ENCODE peak calls at places on chromosomes 3 and 15, in four cellular contexts. One of them, this sample, is unnamed. For H3K9me3, the result is how much of the 10 kb centered on the place peaks cover.

GRCh38 chr15:57606048-57606447 is 14.3 kb downstream of the MYZAP start:
- DNase-seq in H1: no peak
- DNase-seq in GM12878: no peak
- DNase-seq in HepG2: no peak
- DNase-seq in this sample: no peak

GRCh38 chr3:23836536-23837230 is 30.9 kb downstream of the UBE2E1 start:
- DNase-seq in H1: no peak
- DNase-seq in GM12878: no peak
- DNase-seq in HepG2: no peak
- DNase-seq in this sample: no peak

GRCh38 chr3:56157693-56158092 is 310.6 kb downstream of the ERC2 start:
- DNase-seq in H1: no peak
- DNase-seq in GM12878: peak
- DNase-seq in HepG2: no peak
- DNase-seq in this sample: no peak

GRCh38 chr15:53611145-53611920 is 148.1 kb downstream of the WDR72 start:
- DNase-seq in H1: no peak
- DNase-seq in GM12878: no peak
- DNase-seq in HepG2: peak
- DNase-seq in this sample: no peak

GRCh38 chr15:56640549-56640948 is 92.8 kb downstream of the ZNF280D start:
- DNase-seq in H1: no peak
- DNase-seq in GM12878: no peak
- DNase-seq in HepG2: no peak
- DNase-seq in this sample: no peak

GRCh38 chr15:63288778-63289378 is 11.5 kb downstream of the APH1B start:
- DNase-seq in H1: no peak
- DNase-seq in GM12878: no peak
- DNase-seq in HepG2: peak
- DNase-seq in this sample: no peak

GRCh38 chr15:77040673-77041072 is 30.2 kb downstream of the TSPAN3 start:
- DNase-seq in H1: no peak
- DNase-seq in GM12878: no peak
- DNase-seq in HepG2: no peak
- DNase-seq in this sample: no peak

GRCh38 chr15:50624616-50625168 is 61.9 kb downstream of the TRPM7 start:
- DNase-seq in H1: no peak
- DNase-seq in GM12878: no peak
- DNase-seq in HepG2: no peak
- DNase-seq in this sample: no peak

GRCh38 chr15:78225783-78226541 is 8.4 kb downstream of the ACSBG1 start:
- DNase-seq in H1: no peak
- DNase-seq in GM12878: peak
- DNase-seq in HepG2: no peak
- DNase-seq in this sample: no peak

GRCh38 chr3:4656059-4656458 is 162.9 kb downstream of the ITPR1 start:
- DNase-seq in H1: peak
- DNase-seq in GM12878: no peak
- DNase-seq in HepG2: peak
- DNase-seq in this sample: peak

GRCh38 chr3:44120721-44121582 is 120.7 kb upstream of the TOPAZ1 start:
- DNase-seq in H1: no peak
- DNase-seq in GM12878: no peak
- DNase-seq in HepG2: no peak
- DNase-seq in this sample: peak

GRCh38 chr3:109050591-109051167 is 67.3 kb downstream of the MORC1 start:
- DNase-seq in H1: no peak
- DNase-seq in GM12878: no peak
- DNase-seq in HepG2: peak
- DNase-seq in this sample: no peak

GRCh38 chr3:35043040-35043439 is 596.3 kb upstream of the ARPP21 start:
- DNase-seq in H1: no peak
- DNase-seq in GM12878: no peak
- DNase-seq in HepG2: no peak
- DNase-seq in this sample: no peak

GRCh38 chr3:21330293-21330692 is 420.7 kb downstream of the ZNF385D start:
- DNase-seq in H1: no peak
- DNase-seq in GM12878: peak
- DNase-seq in HepG2: no peak
- DNase-seq in this sample: no peak

GRCh38 chr15:96261575-96262034 is 68.9 kb upstream of the NR2F2 start:
- DNase-seq in H1: no peak
- DNase-seq in GM12878: peak
- DNase-seq in HepG2: peak
- DNase-seq in this sample: no peak

GRCh38 chr3:98786364-98786930 is 23.3 kb downstream of the ST3GAL6 start:
- DNase-seq in H1: no peak
- DNase-seq in GM12878: no peak
- DNase-seq in HepG2: peak
- DNase-seq in this sample: no peak

GRCh38 chr15:90620379-90621134 is 90.8 kb downstream of the CRTC3 start:
- DNase-seq in H1: no peak
- DNase-seq in GM12878: peak
- DNase-seq in HepG2: no peak
- DNase-seq in this sample: no peak

GRCh38 chr3:160586679-160587078 is 21.3 kb upstream of the KPNA4 start:
- DNase-seq in H1: no peak
- DNase-seq in GM12878: no peak
- DNase-seq in HepG2: no peak
- DNase-seq in this sample: no peak

GRCh38 chr3:77254967-77255831 is 215.3 kb downstream of the ROBO2 start:
- DNase-seq in H1: peak
- DNase-seq in GM12878: no peak
- DNase-seq in HepG2: peak
- DNase-seq in this sample: peak

GRCh38 chr3:138649134-138649533 is 40.6 kb downstream of the FAIM start:
- DNase-seq in H1: no peak
- DNase-seq in GM12878: no peak
- DNase-seq in HepG2: no peak
- DNase-seq in this sample: no peak

GRCh38 chr3:70914889-70915288 is 602.5 kb upstream of the MDFIC2 start:
- DNase-seq in H1: no peak
- DNase-seq in GM12878: no peak
- DNase-seq in HepG2: no peak
- DNase-seq in this sample: no peak

GRCh38 chr15:32649336-32649735 is 7.8 kb downstream of the SCG5 start:
- DNase-seq in H1: no peak
- DNase-seq in GM12878: no peak
- DNase-seq in HepG2: peak
- DNase-seq in this sample: no peak

GRCh38 chr3:38019658-38020341 is 9.6 kb downstream of the PLCD1 start:
- DNase-seq in H1: no peak
- DNase-seq in GM12878: no peak
- DNase-seq in HepG2: no peak
- DNase-seq in this sample: no peak

GRCh38 chr15:96285306-96285705 is 45.2 kb upstream of the NR2F2 start:
- DNase-seq in H1: no peak
- DNase-seq in GM12878: no peak
- DNase-seq in HepG2: no peak
- DNase-seq in this sample: no peak

GRCh38 chr3:81666502-81667121 is 94.8 kb downstream of the GBE1 start:
- DNase-seq in H1: no peak
- DNase-seq in GM12878: no peak
- DNase-seq in HepG2: no peak
- DNase-seq in this sample: no peak

GRCh38 chr15:77021803-77022381 is 27.0 kb downstream of the PSTPIP1 start:
- DNase-seq in H1: no peak
- DNase-seq in GM12878: no peak
- DNase-seq in HepG2: no peak
- DNase-seq in this sample: no peak

GRCh38 chr15:86199467-86200145 is 119.9 kb downstream of the AGBL1 start:
- DNase-seq in H1: no peak
- DNase-seq in GM12878: no peak
- DNase-seq in HepG2: no peak
- DNase-seq in this sample: no peak
- TF ChIP-seq SUZ12 in H1: no peak
- TF ChIP-seq SUZ12 in GM12878: no peak
- TF ChIP-seq SUZ12 in HepG2: no peak
- TF ChIP-seq SUZ12 in this sample: no peak

GRCh38 chr3:426056-426455 is 229.5 kb downstream of the CHL1 start:
- DNase-seq in H1: no peak
- DNase-seq in GM12878: no peak
- DNase-seq in HepG2: no peak
- DNase-seq in this sample: no peak
- H3K9me3 ChIP-seq in H1: under half
- H3K9me3 ChIP-seq in GM12878: under half
- H3K9me3 ChIP-seq in HepG2: half or more
- H3K9me3 ChIP-seq in this sample: under half

GRCh38 chr15:89003865-89004725 is 84.2 kb upstream of the ABHD2 start:
- DNase-seq in H1: no peak
- DNase-seq in GM12878: no peak
- DNase-seq in HepG2: peak
- DNase-seq in this sample: no peak
- TF ChIP-seq SUZ12 in H1: no peak
- TF ChIP-seq SUZ12 in GM12878: no peak
- TF ChIP-seq SUZ12 in HepG2: no peak
- TF ChIP-seq SUZ12 in this sample: no peak

GRCh38 chr3:58783845-58784244 is 117.3 kb upstream of the FAM3D start:
- DNase-seq in H1: no peak
- DNase-seq in GM12878: no peak
- DNase-seq in HepG2: no peak
- DNase-seq in this sample: no peak

GRCh38 chr3:58784425-58784824 is 117.9 kb upstream of the FAM3D start:
- DNase-seq in H1: no peak
- DNase-seq in GM12878: no peak
- DNase-seq in HepG2: no peak
- DNase-seq in this sample: no peak

GRCh38 chr3:58776231-58776630 is 109.7 kb upstream of the FAM3D start:
- DNase-seq in H1: no peak
- DNase-seq in GM12878: no peak
- DNase-seq in HepG2: no peak
- DNase-seq in this sample: peak

GRCh38 chr3:58784888-58785287 is 118.3 kb upstream of the FAM3D start:
- DNase-seq in H1: no peak
- DNase-seq in GM12878: no peak
- DNase-seq in HepG2: no peak
- DNase-seq in this sample: no peak

DNA sequence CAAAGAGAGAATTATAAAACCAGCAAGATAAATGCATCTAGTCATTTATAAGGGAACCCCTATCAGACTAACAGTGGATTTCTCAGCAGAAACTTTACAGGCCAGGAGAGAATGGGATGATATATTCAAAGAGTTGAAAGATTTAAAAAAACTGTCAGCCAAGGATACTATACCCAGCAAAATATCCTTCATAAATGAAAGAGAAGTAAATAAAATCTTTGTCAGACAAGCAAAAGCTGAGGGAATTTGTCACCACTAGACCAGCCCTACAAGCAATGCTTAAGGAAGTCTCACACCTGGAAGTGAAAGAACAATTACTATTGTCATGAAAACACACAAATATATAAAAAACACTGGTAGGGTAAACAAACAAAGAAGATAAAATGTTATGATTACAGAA is 113.4 kb upstream of the FAM3D start:
- DNase-seq in H1: no peak
- DNase-seq in GM12878: no peak
- DNase-seq in HepG2: no peak
- DNase-seq in this sample: no peak
- H3K9me3 ChIP-seq in H1: under half
- H3K9me3 ChIP-seq in GM12878: under half
- H3K9me3 ChIP-seq in HepG2: under half
- H3K9me3 ChIP-seq in this sample: under half

GRCh38 chr15:92118162-92118935 is 264.8 kb downstream of the SLCO3A1 start:
- DNase-seq in H1: no peak
- DNase-seq in GM12878: no peak
- DNase-seq in HepG2: no peak
- DNase-seq in this sample: peak
- TF ChIP-seq SUZ12 in H1: no peak
- TF ChIP-seq SUZ12 in GM12878: no peak
- TF ChIP-seq SUZ12 in HepG2: no peak
- TF ChIP-seq SUZ12 in this sample: no peak

GRCh38 chr15:69700380-69700779 is 247.8 kb downstream of the RPLP1 start:
- DNase-seq in H1: no peak
- DNase-seq in GM12878: no peak
- DNase-seq in HepG2: no peak
- DNase-seq in this sample: no peak
- H3K9me3 ChIP-seq in H1: under half
- H3K9me3 ChIP-seq in GM12878: under half
- H3K9me3 ChIP-seq in HepG2: under half
- H3K9me3 ChIP-seq in this sample: under half

DNA sequence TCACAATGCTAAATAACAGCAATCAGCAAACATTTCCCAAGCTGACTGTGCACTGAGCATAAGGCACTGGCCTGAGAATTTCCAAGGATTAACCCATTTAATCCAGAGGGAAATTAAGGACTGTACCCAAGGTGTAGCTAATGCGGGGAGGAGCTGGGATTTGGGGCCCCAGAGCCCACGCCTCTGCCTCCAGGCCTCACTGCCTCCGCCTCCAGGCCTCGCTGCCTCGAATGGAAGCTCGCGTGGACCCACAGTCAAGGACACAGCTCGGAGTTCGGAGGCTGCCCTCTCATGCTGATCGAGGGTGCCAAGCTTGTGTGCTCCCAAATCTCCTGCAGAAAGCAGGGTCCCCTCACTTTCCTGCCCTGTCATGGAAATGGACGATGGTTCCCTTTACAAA is 76.5 kb upstream of the SNRPA1 start:
- DNase-seq in H1: no peak
- DNase-seq in GM12878: no peak
- DNase-seq in HepG2: no peak
- DNase-seq in this sample: no peak
- TF ChIP-seq SUZ12 in H1: no peak
- TF ChIP-seq SUZ12 in GM12878: no peak
- TF ChIP-seq SUZ12 in HepG2: no peak
- TF ChIP-seq SUZ12 in this sample: no peak

DNA sequence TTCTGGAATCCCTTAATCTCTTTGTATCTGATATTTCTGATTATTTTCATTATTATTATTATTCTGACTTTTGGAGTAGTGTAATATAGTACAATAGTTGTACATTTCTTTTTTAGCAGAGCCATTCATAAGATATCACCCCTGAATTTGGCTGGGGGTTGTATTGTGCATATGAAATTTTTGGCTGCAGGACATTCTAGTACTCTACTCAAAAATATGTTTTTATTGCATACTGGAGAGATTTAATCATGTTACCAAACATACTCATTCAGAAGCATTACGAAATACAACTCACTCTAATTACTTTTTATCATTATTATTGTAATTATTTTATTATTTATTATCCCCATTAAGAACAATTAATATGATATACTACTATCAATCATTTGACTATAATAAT is 589.7 kb upstream of the KCNMB2 start:
- DNase-seq in H1: no peak
- DNase-seq in GM12878: no peak
- DNase-seq in HepG2: no peak
- DNase-seq in this sample: no peak
- H3K9me3 ChIP-seq in H1: under half
- H3K9me3 ChIP-seq in GM12878: under half
- H3K9me3 ChIP-seq in HepG2: under half
- H3K9me3 ChIP-seq in this sample: under half